ENCODE peak calls at places on chromosomes 5 and 9, in seven cellular contexts. One of them, this sample, is unnamed.
A peak's percentile ranks its signal among the peaks of the same experiment; 100 is the strongest.

GRCh38 chr9:4741365-4742031 is 496 bp upstream of the AK3 start:
- DNase-seq in adrenal gland: peak; percentile 57
- DNase-seq in sigmoid colon: peak; percentile 74
- DNase-seq in stomach: peak; percentile 52
- DNase-seq in IMR-90: no peak
- DNase-seq in esophagus squamous epithelium: no peak
- DNase-seq in uterus: peak; percentile 41
- DNase-seq in this sample: peak; percentile 88

GRCh38 chr9:97954550-97954989 is 16.6 kb upstream of the HEMGN start:
- DNase-seq in esophagus squamous epithelium: no peak
- DNase-seq in adrenal gland: peak; percentile 23
- DNase-seq in IMR-90: no peak
- DNase-seq in stomach: peak; percentile 55
- DNase-seq in sigmoid colon: no peak
- DNase-seq in uterus: no peak
- DNase-seq in this sample: peak; percentile 15

GRCh38 chr5:179875741-179876667 is 17.4 kb upstream of the MRNIP start:
- DNase-seq in adrenal gland: no peak
- DNase-seq in esophagus squamous epithelium: no peak
- DNase-seq in stomach: no peak
- DNase-seq in IMR-90: no peak
- DNase-seq in sigmoid colon: no peak
- DNase-seq in uterus: peak; percentile 58
- DNase-seq in this sample: no peak

GRCh38 chr9:114988962-114989599 is 58.7 kb upstream of the TNFSF8 start:
- DNase-seq in IMR-90: no peak
- DNase-seq in sigmoid colon: no peak
- DNase-seq in esophagus squamous epithelium: no peak
- DNase-seq in adrenal gland: no peak
- DNase-seq in stomach: no peak
- DNase-seq in uterus: no peak
- DNase-seq in this sample: no peak

GRCh38 chr9:123002754-123003153 is 30.7 kb upstream of the GPR21 start:
- DNase-seq in sigmoid colon: no peak
- DNase-seq in stomach: no peak
- DNase-seq in IMR-90: peak; percentile 18
- DNase-seq in adrenal gland: no peak
- DNase-seq in esophagus squamous epithelium: no peak
- DNase-seq in uterus: no peak
- DNase-seq in this sample: no peak

GRCh38 chr5:15533124-15533893 is 33.3 kb downstream of the FBXL7 start:
- DNase-seq in esophagus squamous epithelium: no peak
- DNase-seq in IMR-90: peak; percentile 55
- DNase-seq in stomach: no peak
- DNase-seq in adrenal gland: no peak
- DNase-seq in sigmoid colon: no peak
- DNase-seq in uterus: no peak
- DNase-seq in this sample: no peak

GRCh38 chr5:151214614-151215545 is 9.0 kb downstream of the CCDC69 start:
- DNase-seq in esophagus squamous epithelium: peak; percentile 41
- DNase-seq in sigmoid colon: no peak
- DNase-seq in stomach: no peak
- DNase-seq in uterus: no peak
- DNase-seq in IMR-90: no peak
- DNase-seq in adrenal gland: peak; percentile 55
- DNase-seq in this sample: no peak

GRCh38 chr5:57303985-57304384 is 130.1 kb downstream of the GPBP1 start:
- DNase-seq in stomach: no peak
- DNase-seq in IMR-90: no peak
- DNase-seq in uterus: no peak
- DNase-seq in esophagus squamous epithelium: no peak
- DNase-seq in sigmoid colon: no peak
- DNase-seq in adrenal gland: no peak
- DNase-seq in this sample: no peak

GRCh38 chr9:76866689-76867088 is 39.2 kb downstream of the PRUNE2 start:
- DNase-seq in adrenal gland: no peak
- DNase-seq in IMR-90: peak; percentile 95
- DNase-seq in uterus: peak; percentile 70
- DNase-seq in stomach: no peak
- DNase-seq in sigmoid colon: no peak
- DNase-seq in esophagus squamous epithelium: no peak
- DNase-seq in this sample: no peak

DNA sequence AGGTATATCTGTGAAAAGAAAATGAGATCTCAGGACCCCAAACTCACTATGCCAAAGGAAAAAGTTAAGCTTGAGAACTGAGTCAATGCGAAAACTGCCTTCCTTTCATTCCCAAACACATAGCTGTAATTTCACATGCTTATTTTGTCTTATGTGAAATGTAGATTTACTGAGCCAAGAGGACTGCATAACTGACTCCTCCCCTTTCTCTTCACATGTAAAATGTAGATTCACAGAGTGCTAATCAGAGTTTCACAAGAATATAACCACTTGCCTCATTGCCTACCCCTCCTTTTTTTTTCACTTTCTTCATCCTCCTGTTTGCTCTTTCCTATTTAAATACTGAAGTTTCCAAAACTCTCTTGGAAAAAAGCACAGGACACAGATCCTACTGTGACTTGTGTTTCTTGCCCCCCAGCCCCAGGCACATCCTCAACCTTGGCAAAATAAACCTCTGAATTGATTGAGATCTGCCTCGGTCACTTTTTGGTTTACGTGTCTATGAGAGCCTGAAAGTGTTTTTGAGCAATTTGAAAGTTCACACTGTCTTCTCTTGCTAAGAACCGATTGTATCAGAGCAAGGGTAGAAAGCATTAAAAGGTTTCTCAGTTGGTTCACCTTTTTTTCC is 44.9 kb upstream of the SNAPC3 start:
- DNase-seq in adrenal gland: no peak
- DNase-seq in uterus: no peak
- DNase-seq in esophagus squamous epithelium: no peak
- DNase-seq in IMR-90: no peak
- DNase-seq in stomach: no peak
- DNase-seq in sigmoid colon: no peak
- DNase-seq in this sample: no peak
- H3K4me3 ChIP-seq in adrenal gland: no peak overlapping the region
- H3K4me3 ChIP-seq in uterus: no peak overlapping the region
- H3K4me3 ChIP-seq in esophagus squamous epithelium: no peak overlapping the region
- H3K4me3 ChIP-seq in IMR-90: no peak overlapping the region
- H3K4me3 ChIP-seq in stomach: no peak overlapping the region
- H3K4me3 ChIP-seq in sigmoid colon: no peak overlapping the region
- H3K4me3 ChIP-seq in this sample: no peak overlapping the region

GRCh38 chr5:134524826-134525686 is at the start of gene JADE2:
- DNase-seq in stomach: peak; percentile 75
- DNase-seq in adrenal gland: peak; percentile 80
- DNase-seq in esophagus squamous epithelium: no peak
- DNase-seq in IMR-90: peak; percentile 68
- DNase-seq in uterus: peak; percentile 81
- DNase-seq in sigmoid colon: peak; percentile 89
- DNase-seq in this sample: peak; percentile 94

GRCh38 chr5:134525687-134526482 is 415 bp downstream of the JADE2 start:
- DNase-seq in sigmoid colon: peak; percentile 91
- DNase-seq in adrenal gland: peak; percentile 78
- DNase-seq in IMR-90: peak; percentile 83
- DNase-seq in uterus: peak; percentile 83
- DNase-seq in stomach: peak; percentile 71
- DNase-seq in esophagus squamous epithelium: no peak
- DNase-seq in this sample: peak; percentile 62

GRCh38 chr5:134527156-134527960 is 1.9 kb downstream of the JADE2 start:
- DNase-seq in sigmoid colon: peak; percentile 94
- DNase-seq in IMR-90: peak; percentile 90
- DNase-seq in stomach: peak; percentile 82
- DNase-seq in esophagus squamous epithelium: peak; percentile 55
- DNase-seq in adrenal gland: peak; percentile 84
- DNase-seq in uterus: peak; percentile 92
- DNase-seq in this sample: peak; percentile 83

GRCh38 chr5:134527961-134528424 is 2.5 kb downstream of the JADE2 start:
- DNase-seq in sigmoid colon: no peak
- DNase-seq in IMR-90: no peak
- DNase-seq in uterus: no peak
- DNase-seq in adrenal gland: no peak
- DNase-seq in stomach: peak; percentile 42
- DNase-seq in esophagus squamous epithelium: no peak
- DNase-seq in this sample: no peak

DNA sequence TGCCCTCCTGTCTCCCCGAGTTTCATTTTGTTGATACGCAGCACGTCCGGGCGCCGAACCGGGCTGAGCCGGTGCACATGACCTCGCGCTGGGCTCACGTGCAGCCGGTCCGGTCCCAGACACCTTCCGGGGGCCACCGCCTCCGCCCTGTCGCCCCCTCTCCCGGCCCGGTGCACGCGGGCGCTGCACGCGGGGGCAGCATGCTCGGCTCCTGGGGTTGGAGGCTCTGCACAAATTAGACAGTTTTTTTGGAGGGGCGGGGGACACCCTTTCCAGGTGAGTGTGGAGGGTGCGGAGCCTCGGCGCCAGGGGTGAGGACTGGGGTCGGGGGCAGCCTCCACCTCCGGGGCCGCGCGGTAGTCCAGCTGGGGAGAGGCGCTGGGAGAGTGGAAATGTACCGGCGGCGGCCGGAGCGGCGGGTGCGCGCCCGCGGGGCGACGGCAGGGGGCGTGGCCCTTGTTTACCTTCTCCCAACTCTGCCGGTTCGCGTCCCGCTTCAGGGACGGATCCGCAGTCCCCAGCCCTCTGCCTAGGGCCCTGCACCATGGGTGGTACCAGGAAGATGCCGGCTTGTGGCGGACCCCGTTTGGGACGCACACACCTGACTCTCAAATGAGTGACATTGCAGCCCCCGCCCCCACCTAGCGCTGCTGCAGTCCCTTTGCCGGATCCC is 1.1 kb downstream of the JADE2 start:
- DNase-seq in IMR-90: no peak
- DNase-seq in uterus: peak; percentile 78
- DNase-seq in adrenal gland: peak; percentile 84
- DNase-seq in stomach: peak; percentile 82
- DNase-seq in esophagus squamous epithelium: peak; percentile 55
- DNase-seq in sigmoid colon: peak; percentile 91
- DNase-seq in this sample: peak; percentile 96
- TF ChIP-seq POLR2A in IMR-90: peak; percentile 10
- TF ChIP-seq POLR2A in uterus: no peak
- TF ChIP-seq POLR2A in adrenal gland: no peak
- TF ChIP-seq POLR2A in stomach: no peak
- TF ChIP-seq POLR2A in esophagus squamous epithelium: peak; percentile 33
- TF ChIP-seq POLR2A in sigmoid colon: peak; percentile 35
- TF ChIP-seq POLR2A in this sample: no peak

GRCh38 chr5:11048760-11049159 is 287.7 kb upstream of the DAP start:
- DNase-seq in adrenal gland: no peak
- DNase-seq in esophagus squamous epithelium: no peak
- DNase-seq in uterus: no peak
- DNase-seq in stomach: no peak
- DNase-seq in IMR-90: no peak
- DNase-seq in sigmoid colon: no peak
- DNase-seq in this sample: no peak
- TF ChIP-seq CTCF in adrenal gland: no peak
- TF ChIP-seq CTCF in esophagus squamous epithelium: no peak
- TF ChIP-seq CTCF in uterus: no peak
- TF ChIP-seq CTCF in stomach: no peak
- TF ChIP-seq CTCF in IMR-90: no peak
- TF ChIP-seq CTCF in sigmoid colon: no peak
- TF ChIP-seq CTCF in this sample: no peak

GRCh38 chr5:96245401-96246091 is 187.5 kb downstream of the PCSK1 start:
- DNase-seq in esophagus squamous epithelium: no peak
- DNase-seq in adrenal gland: no peak
- DNase-seq in stomach: no peak
- DNase-seq in uterus: no peak
- DNase-seq in IMR-90: peak; percentile 19
- DNase-seq in sigmoid colon: no peak
- DNase-seq in this sample: no peak

GRCh38 chr5:96248152-96248551 is 184.9 kb downstream of the PCSK1 start:
- DNase-seq in uterus: no peak
- DNase-seq in adrenal gland: no peak
- DNase-seq in IMR-90: no peak
- DNase-seq in esophagus squamous epithelium: no peak
- DNase-seq in stomach: no peak
- DNase-seq in sigmoid colon: no peak
- DNase-seq in this sample: no peak

GRCh38 chr5:96244696-96245095 is 188.4 kb downstream of the PCSK1 start:
- DNase-seq in uterus: no peak
- DNase-seq in IMR-90: no peak
- DNase-seq in adrenal gland: no peak
- DNase-seq in esophagus squamous epithelium: no peak
- DNase-seq in stomach: no peak
- DNase-seq in sigmoid colon: no peak
- DNase-seq in this sample: no peak

GRCh38 chr5:96247733-96248132 is 185.3 kb downstream of the PCSK1 start:
- DNase-seq in IMR-90: no peak
- DNase-seq in stomach: peak; percentile 25
- DNase-seq in esophagus squamous epithelium: no peak
- DNase-seq in adrenal gland: no peak
- DNase-seq in sigmoid colon: no peak
- DNase-seq in uterus: no peak
- DNase-seq in this sample: no peak

GRCh38 chr5:96247097-96247675 is 185.9 kb downstream of the PCSK1 start:
- DNase-seq in sigmoid colon: no peak
- DNase-seq in adrenal gland: no peak
- DNase-seq in esophagus squamous epithelium: no peak
- DNase-seq in uterus: no peak
- DNase-seq in stomach: peak; percentile 26
- DNase-seq in IMR-90: peak; percentile 78
- DNase-seq in this sample: no peak
- H3K4me3 ChIP-seq in sigmoid colon: no peak overlapping the region
- H3K4me3 ChIP-seq in adrenal gland: no peak overlapping the region
- H3K4me3 ChIP-seq in esophagus squamous epithelium: no peak overlapping the region
- H3K4me3 ChIP-seq in uterus: no peak overlapping the region
- H3K4me3 ChIP-seq in stomach: no peak overlapping the region
- H3K4me3 ChIP-seq in IMR-90: no peak overlapping the region
- H3K4me3 ChIP-seq in this sample: no peak overlapping the region

GRCh38 chr5:154986151-154986550 is 27.4 kb upstream of the KIF4B start:
- DNase-seq in sigmoid colon: no peak
- DNase-seq in IMR-90: no peak
- DNase-seq in stomach: no peak
- DNase-seq in adrenal gland: no peak
- DNase-seq in uterus: no peak
- DNase-seq in esophagus squamous epithelium: no peak
- DNase-seq in this sample: no peak
- TF ChIP-seq POLR2A in sigmoid colon: no peak
- TF ChIP-seq POLR2A in IMR-90: no peak
- TF ChIP-seq POLR2A in stomach: no peak
- TF ChIP-seq POLR2A in adrenal gland: no peak
- TF ChIP-seq POLR2A in uterus: no peak
- TF ChIP-seq POLR2A in esophagus squamous epithelium: no peak
- TF ChIP-seq POLR2A in this sample: no peak

DNA sequence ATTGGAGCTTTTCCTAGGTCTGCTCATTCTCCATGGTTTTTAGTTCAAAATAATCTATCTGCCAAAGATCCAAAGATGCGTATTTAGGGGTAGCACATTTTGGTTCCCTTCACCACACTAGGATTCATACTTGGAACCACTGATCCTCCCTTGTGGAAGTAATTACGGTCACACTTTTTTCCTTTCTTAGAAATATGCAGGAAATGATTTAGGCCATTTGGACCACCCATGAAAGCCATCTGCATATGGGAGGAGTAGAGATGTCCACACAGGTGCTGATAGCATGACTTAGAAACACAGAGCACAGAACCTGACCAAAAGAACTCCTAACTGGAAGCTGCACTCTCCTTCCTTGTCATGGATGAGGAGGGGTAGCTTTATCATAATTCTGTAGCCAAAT is 105.9 kb upstream of the RAI14 start:
- DNase-seq in esophagus squamous epithelium: no peak
- DNase-seq in sigmoid colon: no peak
- DNase-seq in stomach: no peak
- DNase-seq in adrenal gland: no peak
- DNase-seq in uterus: no peak
- DNase-seq in IMR-90: no peak
- DNase-seq in this sample: no peak
- TF ChIP-seq CTCF in esophagus squamous epithelium: no peak
- TF ChIP-seq CTCF in sigmoid colon: no peak
- TF ChIP-seq CTCF in stomach: no peak
- TF ChIP-seq CTCF in adrenal gland: no peak
- TF ChIP-seq CTCF in uterus: no peak
- TF ChIP-seq CTCF in IMR-90: no peak
- TF ChIP-seq CTCF in this sample: no peak

GRCh38 chr9:132459661-132460060 is 49.6 kb downstream of the CFAP77 start:
- DNase-seq in sigmoid colon: no peak
- DNase-seq in adrenal gland: no peak
- DNase-seq in uterus: no peak
- DNase-seq in stomach: no peak
- DNase-seq in esophagus squamous epithelium: no peak
- DNase-seq in IMR-90: no peak
- DNase-seq in this sample: no peak
- H3K4me3 ChIP-seq in sigmoid colon: no peak overlapping the region
- H3K4me3 ChIP-seq in adrenal gland: no peak overlapping the region
- H3K4me3 ChIP-seq in uterus: no peak overlapping the region
- H3K4me3 ChIP-seq in stomach: no peak overlapping the region
- H3K4me3 ChIP-seq in esophagus squamous epithelium: no peak overlapping the region
- H3K4me3 ChIP-seq in IMR-90: no peak overlapping the region
- H3K4me3 ChIP-seq in this sample: no peak overlapping the region